ENCODE peak calls at places on chromosomes 1 and 21, in eight cellular contexts. F is esophagus muscularis mucosa, K is IMR-90, Z is heart right ventricle, W is LNCaP clone FGC, D is brain microvascular endothelial cell, N is fibroblast of mammary gland, V is fibroblast of lung. B is an unnamed sample.

GRCh38 chr21:14602418-14602987 is 56.4 kb upstream of the SAMSN1 start:
- DNase-seq in F (no peak), K (no peak), Z (no peak), W (no peak), D (no peak), N (no peak), V (no peak), B (no peak)

GRCh38 chr1:229192851-229193250 is 78.1 kb upstream of the RAB4A start:
- DNase-seq in F (no peak), K (no peak), Z (no peak), W (no peak), D (no peak), N (no peak), V (no peak), B (no peak)

GRCh38 chr1:93784538-93784937 is 94.5 kb downstream of the DNTTIP2 start:
- DNase-seq in F (no peak), K (no peak), Z (no peak), W (no peak), D (no peak), N (no peak), V (no peak), B (no peak)

GRCh38 chr1:42336978-42337377 is 1.9 kb upstream of the FOXJ3 start:
- DNase-seq in F (no peak), K (no peak), Z (no peak), W (no peak), D (no peak), N (no peak), V (no peak), B (no peak)

GRCh38 chr1:91830242-91831131 is 55.5 kb downstream of the TGFBR3 start:
- DNase-seq in F (no peak), K (peak), Z (peak), W (no peak), D (peak), N (peak), V (peak), B (peak)

GRCh38 chr1:93662481-93663190 is 19.0 kb downstream of the BCAR3 start:
- DNase-seq in F (no peak), K (peak), Z (no peak), W (no peak), D (peak), N (peak), V (no peak), B (no peak)

GRCh38 chr1:47725000-47725731 is 272.0 kb downstream of the TRABD2B start:
- DNase-seq in F (no peak), K (no peak), Z (no peak), W (no peak), D (no peak), N (no peak), V (no peak), B (no peak)

GRCh38 chr1:93827128-93827527 is 51.9 kb downstream of the DNTTIP2 start:
- DNase-seq in F (no peak), K (no peak), Z (no peak), W (no peak), D (no peak), N (peak), V (no peak), B (no peak)

GRCh38 chr1:205971082-205971481 is 27.8 kb upstream of the SLC26A9 start:
- DNase-seq in F (no peak), K (no peak), Z (no peak), W (no peak), D (no peak), N (no peak), V (no peak), B (no peak)

GRCh38 chr1:174964261-174964984 is 35.3 kb upstream of the CACYBP start:
- DNase-seq in F (no peak), K (no peak), Z (no peak), W (no peak), D (no peak), N (peak), V (no peak), B (no peak)

GRCh38 chr21:46468110-46468774 is 9.6 kb downstream of the DIP2A start:
- DNase-seq in F (no peak), K (no peak), Z (no peak), W (no peak), D (no peak), N (no peak), V (no peak), B (no peak)

GRCh38 chr21:41973427-41973831 is 19.6 kb upstream of the C2CD2 start:
- DNase-seq in F (peak), K (no peak), Z (no peak), W (no peak), D (no peak), N (no peak), V (no peak), B (peak)

GRCh38 chr1:10288059-10288615 is 77.8 kb downstream of the KIF1B start:
- DNase-seq in F (no peak), K (no peak), Z (no peak), W (no peak), D (no peak), N (no peak), V (no peak), B (no peak)

GRCh38 chr21:35294231-35294898 is 245.3 kb upstream of the RUNX1 start:
- DNase-seq in F (no peak), K (no peak), Z (no peak), W (no peak), D (no peak), N (no peak), V (no peak), B (no peak)

GRCh38 chr1:109091196-109092193 is 931 bp downstream of the TMEM167B start:
- DNase-seq in F (no peak), K (peak), Z (no peak), W (no peak), D (peak), N (peak), V (peak), B (no peak)

GRCh38 chr1:224929335-224930237 is at the start of gene DNAH14:
- DNase-seq in F (no peak), K (peak), Z (peak), W (peak), D (peak), N (peak), V (peak), B (peak)

GRCh38 chr1:154973344-154974085 is 966 bp upstream of the CKS1B start:
- DNase-seq in F (peak), K (peak), Z (peak), W (peak), D (peak), N (peak), V (peak), B (peak)
- TF ChIP-seq CTCF in F (peak), K (no peak), Z (no peak), W (peak), D (peak), N (peak), V (peak), B (peak)

DNA sequence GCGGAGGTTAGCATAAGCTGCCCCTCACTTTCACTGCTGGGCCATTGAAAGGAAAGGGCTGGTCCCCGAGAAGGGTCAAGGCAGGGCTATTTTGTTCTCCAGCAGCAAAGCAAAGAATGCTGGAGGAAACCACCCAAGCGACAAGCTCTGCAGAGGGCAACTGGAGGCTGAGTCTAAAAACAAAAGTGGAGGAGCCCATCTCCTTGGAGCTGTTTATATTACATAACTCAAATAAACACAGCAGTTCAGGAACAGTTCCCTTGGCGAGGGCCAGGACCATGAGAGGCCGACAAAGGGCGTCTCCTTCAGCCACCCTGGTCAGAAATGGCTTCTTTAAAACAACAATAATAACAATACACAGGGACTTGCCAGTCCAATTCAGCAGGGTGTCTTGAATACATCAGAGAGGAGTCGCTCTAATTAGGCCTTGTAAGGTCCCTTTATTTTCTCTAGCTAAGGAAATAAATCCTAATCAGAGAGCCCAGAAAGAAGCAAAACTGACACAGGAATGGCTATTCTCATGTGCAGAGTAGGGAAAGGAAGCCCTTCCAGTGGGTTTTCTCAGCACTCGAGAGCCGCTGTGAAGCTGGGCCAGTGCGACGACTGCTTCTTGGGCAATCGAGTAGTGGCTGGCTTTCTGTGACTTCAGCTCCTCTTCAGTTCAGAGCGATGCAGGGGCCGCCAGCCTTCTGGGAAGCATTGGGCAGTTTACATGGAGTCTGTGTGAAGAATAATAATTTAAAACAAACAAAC is 57.0 kb upstream of the TARBP1 start:
- DNase-seq in F (peak), K (peak), Z (peak), W (peak), D (peak), N (peak), V (peak), B (no peak)
- H3K4me3 ChIP-seq in F (no peak), K (no peak), Z (no peak), W (no peak), D (no peak), N (no peak), V (no peak), B (no peak)

GRCh38 chr1:21300774-21301173 is 10.5 kb upstream of the ECE1 start:
- DNase-seq in F (no peak), K (no peak), Z (no peak), W (no peak), D (no peak), N (no peak), V (no peak), B (no peak)

GRCh38 chr1:21305155-21305899 is 15.1 kb upstream of the ECE1 start:
- DNase-seq in F (no peak), K (no peak), Z (no peak), W (no peak), D (no peak), N (no peak), V (no peak), B (no peak)

GRCh38 chr1:21304488-21304887 is 14.2 kb upstream of the ECE1 start:
- DNase-seq in F (no peak), K (no peak), Z (no peak), W (no peak), D (no peak), N (no peak), V (no peak), B (no peak)

GRCh38 chr1:21301794-21302440 is 11.7 kb upstream of the ECE1 start:
- DNase-seq in F (no peak), K (no peak), Z (no peak), W (no peak), D (no peak), N (no peak), V (no peak), B (no peak)

GRCh38 chr1:21302747-21303715 is 12.8 kb upstream of the ECE1 start:
- DNase-seq in F (no peak), K (peak), Z (no peak), W (no peak), D (no peak), N (peak), V (peak), B (no peak)
- TF ChIP-seq CTCF in F (peak), K (peak), Z (no peak), W (no peak), D (peak), N (no peak), V (no peak), B (no peak)

DNA sequence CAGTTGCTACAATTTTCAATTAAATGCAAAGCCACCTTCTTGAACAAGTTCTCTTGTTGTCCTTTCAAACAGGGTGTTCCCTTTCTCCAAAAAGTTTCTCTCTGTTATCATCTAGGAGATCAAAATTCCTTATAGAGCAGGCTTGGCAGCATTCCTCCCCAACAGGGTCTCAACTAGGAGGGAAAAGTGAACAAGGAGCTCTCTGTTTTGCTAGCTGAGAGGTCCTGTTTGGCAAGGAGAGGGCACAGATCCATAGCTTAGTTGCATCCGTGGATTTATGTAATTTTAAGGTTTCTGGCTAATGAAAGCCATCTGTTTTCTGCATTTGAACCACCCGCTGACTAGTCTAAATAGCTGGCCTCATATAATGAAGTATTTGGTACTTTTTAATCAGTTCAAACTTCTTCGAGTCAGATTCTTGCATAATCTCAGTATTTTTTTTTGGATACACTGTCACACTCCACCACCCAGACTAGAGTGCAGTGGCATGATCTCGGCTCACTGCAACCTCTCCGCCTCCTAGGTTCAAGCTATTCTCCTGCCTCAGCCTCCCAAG is 54.0 kb downstream of the APP start:
- DNase-seq in F (no peak), K (peak), Z (no peak), W (no peak), D (no peak), N (peak), V (peak), B (no peak)
- H3K4me3 ChIP-seq in F (no peak), K (no peak), Z (no peak), W (no peak), D (no peak), N (no peak), V (no peak), B (no peak)

GRCh38 chr1:49163041-49163440 is 386.4 kb upstream of the BEND5 start:
- DNase-seq in F (no peak), K (no peak), Z (no peak), W (no peak), D (no peak), N (peak), V (no peak), B (no peak)
- TF ChIP-seq CTCF in F (no peak), K (no peak), Z (no peak), W (no peak), D (no peak), N (no peak), V (no peak), B (no peak)

B was measured in upper lobe of right lung.